ENCODE peak calls at places on chromosome 14, in four cellular contexts. N is stimulated activated CD4-positive, alpha-beta T cell treated with anti-CD3 and anti-CD28 coated beads, Interleukin-1b, Interleukin-23, amount 100 ng/mL, for 1 hour; L is HEK293T; A is pulmonary artery endothelial cell. Y is an unnamed sample.

GRCh38 chr14:39442293-39442692 is 10.1 kb upstream of the FBXO33 start:
- DNase-seq in N (no peak), L (no peak), A (no peak), Y (no peak)

GRCh38 chr14:61585598-61586538 is 109.4 kb upstream of the HIF1A start:
- DNase-seq in N (no peak), L (peak; percentile 55), A (peak; percentile 57), Y (no peak)

GRCh38 chr14:45252356-45253069 is 489 bp downstream of the MIS18BP1 start:
- DNase-seq in N (no peak), L (no peak), A (no peak), Y (no peak)

GRCh38 chr14:68379510-68380303 is 413.2 kb downstream of the ZFP36L1 start:
- DNase-seq in N (no peak), L (no peak), A (no peak), Y (no peak)

GRCh38 chr14:68884031-68885030 is 91.5 kb upstream of the ZFP36L1 start:
- DNase-seq in N (no peak), L (no peak), A (no peak), Y (no peak)

GRCh38 chr14:24395609-24396580 is 2.9 kb upstream of the NYNRIN start:
- DNase-seq in N (no peak), L (no peak), A (no peak), Y (no peak)

GRCh38 chr14:27945512-27945911 is 821.1 kb upstream of the FOXG1 start:
- DNase-seq in N (no peak), L (no peak), A (no peak), Y (no peak)

GRCh38 chr14:75491376-75491978 is 30.8 kb upstream of the BATF start:
- DNase-seq in N (no peak), L (no peak), A (no peak), Y (no peak)

GRCh38 chr14:67940894-67941455 is 121.4 kb downstream of the RAD51B start:
- DNase-seq in N (no peak), L (peak; percentile 20), A (peak; percentile 13), Y (peak; percentile 94)

GRCh38 chr14:89202413-89202812 is 214.6 kb downstream of the FOXN3 start:
- DNase-seq in N (no peak), L (no peak), A (no peak), Y (no peak)

GRCh38 chr14:46405095-46405494 is 246.5 kb downstream of the RPL10L start:
- DNase-seq in N (no peak), L (no peak), A (no peak), Y (no peak)

GRCh38 chr14:76235628-76236027 is 83.9 kb downstream of the GPATCH2L start:
- DNase-seq in N (no peak), L (no peak), A (no peak), Y (no peak)

GRCh38 chr14:95683793-95684192 is 2.4 kb upstream of the TCL1B start:
- DNase-seq in N (no peak), L (peak; percentile 73), A (no peak), Y (no peak)

GRCh38 chr14:56841611-56842010 is 31.3 kb upstream of the OTX2 start:
- DNase-seq in N (no peak), L (no peak), A (no peak), Y (no peak)

GRCh38 chr14:54676822-54677708 is 110.1 kb downstream of the SAMD4A start:
- DNase-seq in N (no peak), L (no peak), A (peak; percentile 89), Y (peak; percentile 62)

GRCh38 chr14:95034806-95035205 is 122.5 kb downstream of the DICER1 start:
- DNase-seq in N (no peak), L (no peak), A (no peak), Y (no peak)

GRCh38 chr14:58638231-58639205 is 756 bp downstream of the DACT1 start:
- DNase-seq in N (no peak), L (peak; percentile 26), A (no peak), Y (no peak)

GRCh38 chr14:30419037-30419436 is 139.9 kb upstream of the G2E3 start:
- DNase-seq in N (no peak), L (no peak), A (no peak), Y (no peak)

GRCh38 chr14:104887623-104888488 is 22.8 kb downstream of the CEP170B start:
- DNase-seq in N (no peak), L (no peak), A (no peak), Y (no peak)

GRCh38 chr14:101503431-101504095 is 57.7 kb upstream of the DIO3 start:
- DNase-seq in N (no peak), L (no peak), A (no peak), Y (no peak)

GRCh38 chr14:104923596-104924420 is 871 bp upstream of the PLD4 start:
- DNase-seq in N (no peak), L (no peak), A (no peak), Y (no peak)

GRCh38 chr14:35944847-35945246 is 118.7 kb downstream of the BRMS1L start:
- DNase-seq in N (no peak), L (peak; percentile 63), A (no peak), Y (no peak)

GRCh38 chr14:64811676-64812075 is 68.0 kb downstream of the SPTB start:
- DNase-seq in N (no peak), L (no peak), A (no peak), Y (no peak)

GRCh38 chr14:79278798-79279644 is 932.3 kb downstream of the DIO2 start:
- DNase-seq in N (no peak), L (peak; percentile 80), A (peak; percentile 45), Y (peak; percentile 33)

GRCh38 chr14:22271838-22272237 is 317.2 kb downstream of the DAD1 start:
- DNase-seq in N (no peak), L (no peak), A (no peak), Y (no peak)

GRCh38 chr14:68680541-68681051 is 112.3 kb downstream of the ZFP36L1 start:
- DNase-seq in N (no peak), L (no peak), A (no peak), Y (no peak)